ENCODE peak calls at places on chromosome 19, in five cellular contexts. O, T, P, F and Y are unnamed samples.

GRCh38 chr19:46393456-46394397 is 19.6 kb downstream of the CCDC8 start:
- DNase-seq in O (no peak), T (no peak), F (no peak), P (no peak), Y (no peak)

GRCh38 chr19:2191456-2191931 is 27.8 kb downstream of the DOT1L start:
- DNase-seq in T (no peak), P (no peak), F (no peak), O (no peak), Y (no peak)

GRCh38 chr19:21472507-21472906 is 32.9 kb upstream of the ZNF429 start:
- DNase-seq in F (no peak), O (no peak), P (no peak), T (no peak), Y (no peak)

GRCh38 chr19:19539738-19540703 is 2.0 kb downstream of the CILP2 start:
- DNase-seq in P (peak; percentile 44), F (peak; percentile 80), T (no peak), O (no peak), Y (peak; percentile 46)

GRCh38 chr19:15161028-15161984 is 39.5 kb downstream of the NOTCH3 start:
- DNase-seq in O (no peak), T (no peak), P (peak; percentile 75), F (no peak), Y (no peak)

GRCh38 chr19:40213882-40214570 is 4.2 kb downstream of the TTC9B start:
- DNase-seq in O (no peak), T (no peak), P (no peak), F (no peak), Y (no peak)

GRCh38 chr19:17504030-17504429 is 7.4 kb upstream of the PGLS start:
- DNase-seq in F (no peak), O (no peak), T (no peak), P (no peak), Y (no peak)

GRCh38 chr19:17946965-17947784 is 14.4 kb downstream of the CCDC124 start:
- DNase-seq in O (no peak), F (no peak), T (no peak), P (no peak), Y (no peak)

GRCh38 chr19:45995715-45996385 is 583 bp downstream of the CCDC61 start:
- DNase-seq in F (no peak), P (peak; percentile 33), O (no peak), T (no peak), Y (no peak)

GRCh38 chr19:5078179-5078578 is 109.3 kb downstream of the KDM4B start:
- DNase-seq in F (no peak), P (no peak), T (no peak), O (no peak), Y (no peak)

GRCh38 chr19:37763488-37763887 is 15.9 kb downstream of the ZNF573 start:
- DNase-seq in P (no peak), O (no peak), T (no peak), F (no peak), Y (no peak)

GRCh38 chr19:31505596-31505910 is 156.3 kb upstream of the TSHZ3 start:
- DNase-seq in O (no peak), T (no peak), F (no peak), P (no peak), Y (no peak)

GRCh38 chr19:43747557-43748204 is 7.1 kb downstream of the SMG9 start:
- DNase-seq in P (peak; percentile 30), O (no peak), F (peak; percentile 23), T (no peak), Y (no peak)

GRCh38 chr19:51573331-51573730 is 2.2 kb downstream of the ZNF175 start:
- DNase-seq in T (no peak), O (no peak), F (no peak), P (peak; percentile 51), Y (no peak)